ENCODE peak calls at places on chromosome 1, in nine cellular contexts. V, Z, J, Y, M, P, Q, H and S are unnamed samples.
A peak's percentile ranks its signal among the peaks of the same experiment; 100 is the strongest.

GRCh38 chr1:13965770-13966398 is 265.9 kb downstream of the PRDM2 start:
- DNase-seq in Z (peak; percentile 70), P (peak; percentile 11), V (peak; percentile 52), M (no peak), J (peak; percentile 49), H (peak; percentile 86), Y (no peak), Q (peak; percentile 34), S (no peak)

GRCh38 chr1:72235062-72235461 is 47.3 kb downstream of the NEGR1 start:
- DNase-seq in M (no peak), P (no peak), Z (no peak), H (no peak), Q (no peak), V (no peak), J (no peak), Y (no peak), S (no peak)

GRCh38 chr1:39272027-39272790 is 67.7 kb downstream of the MACF1 start:
- DNase-seq in V (no peak), J (peak; percentile 33), M (no peak), H (peak; percentile 77), Y (no peak), P (peak; percentile 41), Q (peak; percentile 33), Z (peak; percentile 38), S (no peak)

GRCh38 chr1:192809286-192810252 is 730 bp downstream of the RGS2 start:
- DNase-seq in J (peak; percentile 44), H (peak; percentile 71), P (peak; percentile 45), Z (peak; percentile 75), V (peak; percentile 50), Q (peak; percentile 64), M (peak; percentile 17), Y (no peak), S (no peak)

GRCh38 chr1:31239653-31240241 is at the start of gene NKAIN1:
- DNase-seq in Q (peak; percentile 52), M (no peak), J (peak; percentile 28), V (peak; percentile 38), H (peak; percentile 48), Y (no peak), P (no peak), Z (peak; percentile 52), S (no peak)

GRCh38 chr1:245469734-245470133 is 314.9 kb downstream of the KIF26B start:
- DNase-seq in J (no peak), Y (no peak), Z (no peak), M (no peak), V (no peak), Q (no peak), H (no peak), P (no peak), S (no peak)

GRCh38 chr1:15848143-15848928 is 829 bp downstream of the SPEN start:
- DNase-seq in P (no peak), Z (peak; percentile 38), J (peak; percentile 49), H (peak; percentile 32), Q (peak; percentile 50), M (peak; percentile 40), Y (no peak), V (peak; percentile 25), S (peak; percentile 72)

GRCh38 chr1:155170101-155170785 is 2.9 kb downstream of the KRTCAP2 start:
- DNase-seq in M (no peak), H (no peak), V (no peak), Q (no peak), Z (no peak), Y (no peak), J (no peak), P (no peak), S (no peak)

GRCh38 chr1:168752171-168752570 is 23.2 kb upstream of the DPT start:
- DNase-seq in P (no peak), M (no peak), Q (no peak), Y (no peak), V (peak; percentile 27), J (no peak), H (peak; percentile 37), Z (no peak), S (no peak)

GRCh38 chr1:218829143-218829542 is 344.5 kb upstream of the LYPLAL1 start:
- DNase-seq in V (no peak), P (no peak), H (no peak), Z (no peak), Y (no peak), Q (peak; percentile 18), J (no peak), M (no peak), S (no peak)

GRCh38 chr1:183227963-183228649 is 42.0 kb downstream of the LAMC2 start:
- DNase-seq in P (peak; percentile 42), Q (peak; percentile 56), M (no peak), J (no peak), H (peak; percentile 26), V (no peak), Z (peak; percentile 51), Y (no peak), S (peak; percentile 28)

GRCh38 chr1:57741521-57741920 is 317.7 kb upstream of the DAB1 start:
- DNase-seq in Z (no peak), V (no peak), J (no peak), Q (no peak), Y (no peak), M (no peak), P (no peak), H (no peak), S (no peak)

GRCh38 chr1:234262007-234262753 is 111.1 kb upstream of the COA6 start:
- DNase-seq in V (peak; percentile 66), M (no peak), P (no peak), Y (no peak), J (no peak), Z (no peak), Q (no peak), H (no peak), S (no peak)